ENCODE peak calls at places on chromosomes 6 and 20, in four cellular contexts. One of them, this sample, is unnamed.

GRCh38 chr6:166784691-166785090 is 157.6 kb upstream of the RPS6KA2 start:
- DNase-seq in body of pancreas: no peak
- DNase-seq in heart left ventricle: no peak
- DNase-seq in transverse colon: no peak
- DNase-seq in this sample: no peak

GRCh38 chr6:170208651-170209353 is 82.1 kb downstream of the DLL1 start:
- DNase-seq in body of pancreas: no peak
- DNase-seq in heart left ventricle: peak
- DNase-seq in transverse colon: no peak
- DNase-seq in this sample: no peak

GRCh38 chr20:31606928-31607639 is 2.0 kb downstream of the ID1 start:
- DNase-seq in body of pancreas: no peak
- DNase-seq in heart left ventricle: peak
- DNase-seq in transverse colon: peak
- DNase-seq in this sample: peak

GRCh38 chr20:31595654-31596411 is 9.3 kb upstream of the ID1 start:
- DNase-seq in body of pancreas: peak
- DNase-seq in heart left ventricle: peak
- DNase-seq in transverse colon: peak
- DNase-seq in this sample: peak

GRCh38 chr6:90156861-90157260 is 139.8 kb downstream of the BACH2 start:
- DNase-seq in body of pancreas: no peak
- DNase-seq in heart left ventricle: no peak
- DNase-seq in transverse colon: no peak
- DNase-seq in this sample: no peak

GRCh38 chr6:82786251-82786650 is 279.4 kb downstream of the UBE3D start:
- DNase-seq in body of pancreas: no peak
- DNase-seq in heart left ventricle: no peak
- DNase-seq in transverse colon: no peak
- DNase-seq in this sample: no peak

GRCh38 chr6:10190042-10190441 is 224.8 kb downstream of the TFAP2A start:
- DNase-seq in body of pancreas: no peak
- DNase-seq in heart left ventricle: no peak
- DNase-seq in transverse colon: no peak
- DNase-seq in this sample: no peak

GRCh38 chr20:43514062-43514971 is 6.8 kb downstream of the L3MBTL1 start:
- DNase-seq in body of pancreas: peak
- DNase-seq in heart left ventricle: peak
- DNase-seq in transverse colon: peak
- DNase-seq in this sample: peak

GRCh38 chr6:167056370-167056769 is 57.2 kb downstream of the CEP43 start:
- DNase-seq in body of pancreas: no peak
- DNase-seq in heart left ventricle: no peak
- DNase-seq in transverse colon: no peak
- DNase-seq in this sample: no peak

GRCh38 chr20:57844626-57845596 is 135.1 kb upstream of the PMEPA1 start:
- DNase-seq in body of pancreas: no peak
- DNase-seq in heart left ventricle: no peak
- DNase-seq in transverse colon: no peak
- DNase-seq in this sample: no peak

GRCh38 chr20:44785768-44786167 is 24.6 kb downstream of the RIMS4 start:
- DNase-seq in body of pancreas: no peak
- DNase-seq in heart left ventricle: no peak
- DNase-seq in transverse colon: no peak
- DNase-seq in this sample: no peak

GRCh38 chr20:6041808-6042265 is 12.0 kb downstream of the LRRN4 start:
- DNase-seq in body of pancreas: no peak
- DNase-seq in heart left ventricle: no peak
- DNase-seq in transverse colon: no peak
- DNase-seq in this sample: no peak

GRCh38 chr6:77403424-77403823 is 59.9 kb downstream of the HTR1B start:
- DNase-seq in body of pancreas: no peak
- DNase-seq in heart left ventricle: no peak
- DNase-seq in transverse colon: no peak
- DNase-seq in this sample: peak

GRCh38 chr20:23655551-23656211 is 17.9 kb upstream of the CST3 start:
- DNase-seq in body of pancreas: no peak
- DNase-seq in heart left ventricle: peak
- DNase-seq in transverse colon: peak
- DNase-seq in this sample: no peak

GRCh38 chr20:51189814-51190782 is 167.2 kb upstream of the KCNG1 start:
- DNase-seq in body of pancreas: no peak
- DNase-seq in heart left ventricle: no peak
- DNase-seq in transverse colon: no peak
- DNase-seq in this sample: no peak

DNA sequence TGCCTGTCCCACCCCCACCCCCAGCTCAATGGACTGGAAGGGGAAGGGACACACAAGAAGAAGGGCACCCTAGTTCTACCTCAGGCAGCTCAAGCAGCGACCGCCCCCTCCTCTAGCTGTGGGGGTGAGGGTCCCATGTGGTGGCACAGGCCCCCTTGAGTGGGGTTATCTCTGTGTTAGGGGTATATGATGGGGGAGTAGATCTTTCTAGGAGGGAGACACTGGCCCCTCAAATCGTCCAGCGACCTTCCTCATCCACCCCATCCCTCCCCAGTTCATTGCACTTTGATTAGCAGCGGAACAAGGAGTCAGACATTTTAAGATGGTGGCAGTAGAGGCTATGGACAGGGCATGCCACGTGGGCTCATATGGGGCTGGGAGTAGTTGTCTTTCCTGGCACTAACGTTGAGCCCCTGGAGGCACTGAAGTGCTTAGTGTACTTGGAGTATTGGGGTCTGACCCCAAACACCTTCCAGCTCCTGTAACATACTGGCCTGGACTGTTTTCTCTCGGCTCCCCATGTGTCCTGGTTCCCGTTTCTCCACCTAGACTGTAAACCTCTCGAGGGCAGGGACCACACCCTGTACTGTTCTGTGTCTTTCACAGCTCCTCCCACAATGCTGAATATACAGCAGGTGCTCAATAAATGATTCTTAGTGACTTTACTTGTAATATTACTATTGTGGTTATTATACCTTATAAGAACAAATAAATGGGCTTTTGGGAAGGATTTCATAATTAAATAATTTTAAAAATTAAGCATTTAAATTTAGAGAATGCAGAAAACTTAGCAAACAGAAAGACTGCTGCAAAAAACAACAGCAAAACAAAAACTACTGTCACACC is 8.4 kb downstream of the CDKN1A start:
- DNase-seq in body of pancreas: no peak
- DNase-seq in heart left ventricle: no peak
- DNase-seq in transverse colon: no peak
- DNase-seq in this sample: no peak
- TF ChIP-seq POLR2A in body of pancreas: no peak
- TF ChIP-seq POLR2A in heart left ventricle: no peak
- TF ChIP-seq POLR2A in transverse colon: no peak
- TF ChIP-seq POLR2A in this sample: no peak

DNA sequence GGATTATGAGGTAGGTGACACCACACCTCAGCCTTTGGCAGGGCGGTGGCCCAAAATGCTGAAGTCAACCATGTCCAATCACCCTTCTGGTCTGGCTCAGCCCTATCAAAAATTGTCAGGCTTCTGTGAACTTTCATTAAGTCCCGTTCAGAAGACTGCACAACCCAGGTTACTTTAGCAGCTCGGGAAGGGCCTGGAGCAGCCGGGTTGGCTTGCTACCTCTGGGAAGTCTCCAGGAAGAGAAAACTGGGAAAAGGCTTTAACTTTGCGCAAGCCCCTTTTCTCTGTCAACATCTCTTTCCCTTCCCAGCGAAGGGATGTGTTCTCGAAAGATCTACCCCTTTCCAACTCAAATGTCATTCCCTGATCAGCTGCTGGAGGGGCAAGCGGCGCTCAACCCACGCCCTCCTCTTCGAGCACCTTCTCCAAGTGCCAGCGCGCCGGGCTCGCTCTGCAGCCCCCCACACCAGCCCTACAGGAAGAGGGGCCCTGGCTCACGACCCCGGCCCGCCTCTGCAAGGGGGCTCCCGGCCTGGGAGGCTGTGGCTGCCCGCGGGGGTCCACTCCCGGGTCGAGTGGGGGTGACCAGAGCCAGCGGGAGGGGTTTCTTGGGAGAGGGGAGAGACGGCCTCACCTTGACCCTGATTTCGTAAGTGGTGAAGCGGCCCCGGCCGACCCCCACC is 573 bp downstream of the SNX3 start:
- DNase-seq in body of pancreas: peak
- DNase-seq in heart left ventricle: peak
- DNase-seq in transverse colon: peak
- DNase-seq in this sample: no peak
- TF ChIP-seq POLR2A in body of pancreas: no peak
- TF ChIP-seq POLR2A in heart left ventricle: no peak
- TF ChIP-seq POLR2A in transverse colon: no peak
- TF ChIP-seq POLR2A in this sample: no peak

GRCh38 chr20:54204063-54204462 is 3.8 kb upstream of the PFDN4 start:
- DNase-seq in body of pancreas: no peak
- DNase-seq in heart left ventricle: no peak
- DNase-seq in transverse colon: no peak
- DNase-seq in this sample: no peak

GRCh38 chr20:54209216-54209813 is 1.4 kb downstream of the PFDN4 start:
- DNase-seq in body of pancreas: no peak
- DNase-seq in heart left ventricle: no peak
- DNase-seq in transverse colon: no peak
- DNase-seq in this sample: no peak

GRCh38 chr20:54207053-54207742 is 689 bp upstream of the PFDN4 start:
- DNase-seq in body of pancreas: no peak
- DNase-seq in heart left ventricle: no peak
- DNase-seq in transverse colon: no peak
- DNase-seq in this sample: no peak

GRCh38 chr20:54208492-54209044 is 681 bp downstream of the PFDN4 start:
- DNase-seq in body of pancreas: no peak
- DNase-seq in heart left ventricle: no peak
- DNase-seq in transverse colon: no peak
- DNase-seq in this sample: peak

GRCh38 chr20:54207743-54208491 is at the start of gene PFDN4:
- DNase-seq in body of pancreas: peak
- DNase-seq in heart left ventricle: peak
- DNase-seq in transverse colon: peak
- DNase-seq in this sample: peak
- TF ChIP-seq POLR2A in body of pancreas: peak
- TF ChIP-seq POLR2A in heart left ventricle: no peak
- TF ChIP-seq POLR2A in transverse colon: no peak
- TF ChIP-seq POLR2A in this sample: peak

GRCh38 chr6:108543165-108543940 is 17.4 kb upstream of the FOXO3 start:
- DNase-seq in body of pancreas: no peak
- DNase-seq in heart left ventricle: no peak
- DNase-seq in transverse colon: no peak
- DNase-seq in this sample: no peak

GRCh38 chr6:108544586-108544985 is 16.1 kb upstream of the FOXO3 start:
- DNase-seq in body of pancreas: no peak
- DNase-seq in heart left ventricle: no peak
- DNase-seq in transverse colon: no peak
- DNase-seq in this sample: no peak

GRCh38 chr6:108546079-108547049 is 14.4 kb upstream of the FOXO3 start:
- DNase-seq in body of pancreas: no peak
- DNase-seq in heart left ventricle: no peak
- DNase-seq in transverse colon: no peak
- DNase-seq in this sample: no peak

GRCh38 chr6:108541843-108542795 is 18.6 kb upstream of the FOXO3 start:
- DNase-seq in body of pancreas: peak
- DNase-seq in heart left ventricle: peak
- DNase-seq in transverse colon: peak
- DNase-seq in this sample: no peak
- TF ChIP-seq POLR2A in body of pancreas: no peak
- TF ChIP-seq POLR2A in heart left ventricle: no peak
- TF ChIP-seq POLR2A in transverse colon: no peak
- TF ChIP-seq POLR2A in this sample: no peak

GRCh38 chr20:63863798-63864544 is 1.1 kb upstream of the TPD52L2 start:
- DNase-seq in body of pancreas: peak
- DNase-seq in heart left ventricle: peak
- DNase-seq in transverse colon: peak
- DNase-seq in this sample: no peak
- TF ChIP-seq POLR2A in body of pancreas: no peak
- TF ChIP-seq POLR2A in heart left ventricle: no peak
- TF ChIP-seq POLR2A in transverse colon: no peak
- TF ChIP-seq POLR2A in this sample: no peak

DNA sequence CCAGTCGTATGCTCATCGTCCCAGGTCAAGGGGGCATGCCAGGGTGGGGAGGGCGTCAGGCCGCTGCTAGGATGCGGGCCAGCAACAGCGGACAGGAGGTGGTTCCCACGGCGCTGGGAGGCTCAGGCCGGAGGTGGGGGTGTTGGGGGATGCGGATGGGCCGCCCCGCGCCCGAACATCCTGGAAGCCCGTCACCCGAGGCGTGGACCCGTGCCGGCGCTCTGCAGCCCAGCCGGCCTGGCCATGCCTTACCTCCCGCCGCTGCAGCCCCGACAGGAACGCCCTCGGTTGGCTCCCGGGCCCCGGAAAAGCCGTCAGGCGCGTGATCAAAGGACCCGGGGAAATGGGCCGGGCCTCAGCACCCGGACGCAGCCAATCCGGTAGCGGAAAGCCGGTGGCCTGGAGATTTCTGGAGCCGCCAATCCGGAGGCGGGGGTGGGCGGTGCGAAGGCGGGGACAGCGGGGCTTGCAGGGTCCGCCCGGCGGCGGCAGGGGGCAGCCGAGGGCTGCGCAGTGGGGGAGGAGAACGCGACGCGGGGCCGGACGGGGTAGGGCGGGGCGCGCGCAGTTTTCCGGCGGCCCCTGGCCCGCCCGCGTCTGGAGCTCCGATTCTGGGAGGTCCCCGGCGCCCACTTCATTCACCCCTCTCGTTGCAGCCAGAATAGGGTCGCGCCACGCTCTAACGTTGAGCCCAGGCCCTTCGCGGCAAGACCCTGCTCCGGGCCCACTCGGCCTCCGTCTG is at the start of gene SMIM29:
- DNase-seq in body of pancreas: peak
- DNase-seq in heart left ventricle: peak
- DNase-seq in transverse colon: peak
- DNase-seq in this sample: peak
- TF ChIP-seq POLR2A in body of pancreas: peak
- TF ChIP-seq POLR2A in heart left ventricle: peak
- TF ChIP-seq POLR2A in transverse colon: peak
- TF ChIP-seq POLR2A in this sample: peak

DNA sequence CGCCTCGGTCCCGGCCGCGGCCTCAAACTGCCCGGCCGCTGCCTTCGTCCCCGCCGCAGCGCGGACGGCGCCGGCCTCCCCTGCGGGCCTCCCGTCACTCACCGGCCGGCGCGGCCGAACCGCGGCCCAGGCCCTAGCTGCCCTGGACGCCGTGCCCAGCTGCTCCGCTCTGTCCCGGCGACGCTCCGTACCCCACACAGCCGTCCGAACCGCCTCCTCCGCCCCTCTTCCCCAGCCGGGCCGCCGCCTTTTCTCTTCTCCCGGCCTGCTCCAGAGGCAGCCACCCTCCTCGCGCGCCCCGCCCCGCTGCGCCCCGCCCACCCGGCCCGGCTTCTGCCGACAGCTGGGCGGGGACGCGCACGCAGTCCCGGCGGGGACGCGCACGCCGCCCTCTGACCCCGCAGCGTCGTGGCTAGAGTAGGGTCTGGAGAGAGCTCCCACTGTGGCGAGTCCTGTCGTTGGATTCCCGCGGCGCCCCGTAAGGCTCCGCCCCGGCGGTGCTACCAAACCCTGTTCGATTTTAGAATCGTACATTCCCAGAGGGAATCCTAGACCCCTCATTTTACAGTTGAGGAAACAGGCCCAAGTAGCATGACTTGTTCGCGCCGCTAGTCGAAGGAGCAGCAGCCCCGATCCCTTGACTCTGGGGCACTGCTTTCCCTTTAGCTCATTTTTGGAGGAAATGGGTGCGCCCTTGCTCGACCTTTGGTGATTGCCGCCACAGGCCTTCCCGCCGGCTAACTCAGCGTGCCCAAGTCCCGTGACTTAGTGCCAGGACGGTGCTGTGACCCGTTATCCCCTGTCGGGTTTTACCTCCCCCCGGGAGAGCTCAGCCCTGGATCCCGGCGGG is at the start of gene FBXO30:
- DNase-seq in body of pancreas: peak
- DNase-seq in heart left ventricle: peak
- DNase-seq in transverse colon: peak
- DNase-seq in this sample: peak
- TF ChIP-seq POLR2A in body of pancreas: peak
- TF ChIP-seq POLR2A in heart left ventricle: peak
- TF ChIP-seq POLR2A in transverse colon: peak
- TF ChIP-seq POLR2A in this sample: peak